ENCODE peak calls at places on chromosomes 2 and 18, in ten cellular contexts. One of them, this sample, is unnamed.

GRCh38 chr2:213251618-213252017 is 32.6 kb upstream of the SPAG16 start:
- DNase-seq in AG08396: peak
- DNase-seq in EH: peak
- DNase-seq in left lobe of liver: no peak
- DNase-seq in mammary epithelial cell: peak
- DNase-seq in left ventricle myocardium superior: no peak
- DNase-seq in occipital lobe: no peak
- DNase-seq in stimulated activated CD4-positive, alpha-beta T cell treated with anti-CD3 and anti-CD28 coated beads, Interleukin-2, amount 100 ng/mL, for 48 hours: no peak
- DNase-seq in T-helper 1 cell: no peak
- DNase-seq in trophoblast cell: peak
- DNase-seq in this sample: no peak

GRCh38 chr2:10417551-10418335 is 30.4 kb downstream of the ODC1 start:
- DNase-seq in AG08396: no peak
- DNase-seq in EH: no peak
- DNase-seq in left lobe of liver: no peak
- DNase-seq in mammary epithelial cell: no peak
- DNase-seq in left ventricle myocardium superior: no peak
- DNase-seq in occipital lobe: no peak
- DNase-seq in stimulated activated CD4-positive, alpha-beta T cell treated with anti-CD3 and anti-CD28 coated beads, Interleukin-2, amount 100 ng/mL, for 48 hours: no peak
- DNase-seq in T-helper 1 cell: no peak
- DNase-seq in trophoblast cell: peak
- DNase-seq in this sample: no peak

GRCh38 chr2:207133493-207133861 is 32.3 kb downstream of the KLF7 start:
- DNase-seq in AG08396: no peak
- DNase-seq in EH: no peak
- DNase-seq in left lobe of liver: no peak
- DNase-seq in mammary epithelial cell: no peak
- DNase-seq in left ventricle myocardium superior: peak
- DNase-seq in occipital lobe: no peak
- DNase-seq in stimulated activated CD4-positive, alpha-beta T cell treated with anti-CD3 and anti-CD28 coated beads, Interleukin-2, amount 100 ng/mL, for 48 hours: no peak
- DNase-seq in T-helper 1 cell: no peak
- DNase-seq in trophoblast cell: no peak
- DNase-seq in this sample: no peak

GRCh38 chr2:207683879-207684627 is 27.4 kb upstream of the CCNYL1 start:
- DNase-seq in AG08396: peak
- DNase-seq in EH: peak
- DNase-seq in left lobe of liver: no peak
- DNase-seq in mammary epithelial cell: peak
- DNase-seq in left ventricle myocardium superior: no peak
- DNase-seq in occipital lobe: no peak
- DNase-seq in stimulated activated CD4-positive, alpha-beta T cell treated with anti-CD3 and anti-CD28 coated beads, Interleukin-2, amount 100 ng/mL, for 48 hours: no peak
- DNase-seq in T-helper 1 cell: no peak
- DNase-seq in trophoblast cell: peak
- DNase-seq in this sample: peak

GRCh38 chr2:33069894-33070651 is 123.3 kb downstream of the LTBP1 start:
- DNase-seq in AG08396: peak
- DNase-seq in EH: peak
- DNase-seq in left lobe of liver: peak
- DNase-seq in mammary epithelial cell: peak
- DNase-seq in left ventricle myocardium superior: peak
- DNase-seq in occipital lobe: peak
- DNase-seq in stimulated activated CD4-positive, alpha-beta T cell treated with anti-CD3 and anti-CD28 coated beads, Interleukin-2, amount 100 ng/mL, for 48 hours: peak
- DNase-seq in T-helper 1 cell: no peak
- DNase-seq in trophoblast cell: peak
- DNase-seq in this sample: peak

GRCh38 chr2:207449673-207450072 is 80.1 kb upstream of the CREB1 start:
- DNase-seq in AG08396: no peak
- DNase-seq in EH: no peak
- DNase-seq in left lobe of liver: no peak
- DNase-seq in mammary epithelial cell: no peak
- DNase-seq in left ventricle myocardium superior: no peak
- DNase-seq in occipital lobe: no peak
- DNase-seq in stimulated activated CD4-positive, alpha-beta T cell treated with anti-CD3 and anti-CD28 coated beads, Interleukin-2, amount 100 ng/mL, for 48 hours: no peak
- DNase-seq in T-helper 1 cell: no peak
- DNase-seq in trophoblast cell: no peak
- DNase-seq in this sample: no peak

GRCh38 chr2:53209679-53210473 is 557.7 kb upstream of the CHAC2 start:
- DNase-seq in AG08396: no peak
- DNase-seq in EH: no peak
- DNase-seq in left lobe of liver: no peak
- DNase-seq in mammary epithelial cell: no peak
- DNase-seq in left ventricle myocardium superior: no peak
- DNase-seq in occipital lobe: no peak
- DNase-seq in stimulated activated CD4-positive, alpha-beta T cell treated with anti-CD3 and anti-CD28 coated beads, Interleukin-2, amount 100 ng/mL, for 48 hours: no peak
- DNase-seq in T-helper 1 cell: no peak
- DNase-seq in trophoblast cell: no peak
- DNase-seq in this sample: no peak

GRCh38 chr2:171420728-171421563 is 12.8 kb downstream of the METTL8 start:
- DNase-seq in AG08396: no peak
- DNase-seq in EH: no peak
- DNase-seq in left lobe of liver: no peak
- DNase-seq in mammary epithelial cell: no peak
- DNase-seq in left ventricle myocardium superior: no peak
- DNase-seq in occipital lobe: no peak
- DNase-seq in stimulated activated CD4-positive, alpha-beta T cell treated with anti-CD3 and anti-CD28 coated beads, Interleukin-2, amount 100 ng/mL, for 48 hours: no peak
- DNase-seq in T-helper 1 cell: no peak
- DNase-seq in trophoblast cell: no peak
- DNase-seq in this sample: no peak

GRCh38 chr2:240916571-240917008 is 10.5 kb downstream of the CROCC2 start:
- DNase-seq in AG08396: peak
- DNase-seq in EH: peak
- DNase-seq in left lobe of liver: no peak
- DNase-seq in mammary epithelial cell: no peak
- DNase-seq in left ventricle myocardium superior: peak
- DNase-seq in occipital lobe: no peak
- DNase-seq in stimulated activated CD4-positive, alpha-beta T cell treated with anti-CD3 and anti-CD28 coated beads, Interleukin-2, amount 100 ng/mL, for 48 hours: no peak
- DNase-seq in T-helper 1 cell: no peak
- DNase-seq in trophoblast cell: no peak
- DNase-seq in this sample: peak

GRCh38 chr18:26531600-26532150 is 16.7 kb downstream of the KCTD1 start:
- DNase-seq in AG08396: no peak
- DNase-seq in EH: no peak
- DNase-seq in left lobe of liver: no peak
- DNase-seq in mammary epithelial cell: no peak
- DNase-seq in left ventricle myocardium superior: no peak
- DNase-seq in occipital lobe: no peak
- DNase-seq in stimulated activated CD4-positive, alpha-beta T cell treated with anti-CD3 and anti-CD28 coated beads, Interleukin-2, amount 100 ng/mL, for 48 hours: no peak
- DNase-seq in T-helper 1 cell: no peak
- DNase-seq in trophoblast cell: no peak
- DNase-seq in this sample: no peak

GRCh38 chr18:59047321-59047991 is 92.2 kb upstream of the SEC11C start:
- DNase-seq in AG08396: no peak
- DNase-seq in EH: no peak
- DNase-seq in left lobe of liver: no peak
- DNase-seq in mammary epithelial cell: no peak
- DNase-seq in left ventricle myocardium superior: no peak
- DNase-seq in occipital lobe: no peak
- DNase-seq in stimulated activated CD4-positive, alpha-beta T cell treated with anti-CD3 and anti-CD28 coated beads, Interleukin-2, amount 100 ng/mL, for 48 hours: no peak
- DNase-seq in T-helper 1 cell: no peak
- DNase-seq in trophoblast cell: no peak
- DNase-seq in this sample: no peak

GRCh38 chr18:55018602-55019001 is 59.3 kb upstream of the CCDC68 start:
- DNase-seq in AG08396: peak
- DNase-seq in EH: peak
- DNase-seq in left lobe of liver: no peak
- DNase-seq in mammary epithelial cell: no peak
- DNase-seq in left ventricle myocardium superior: no peak
- DNase-seq in occipital lobe: no peak
- DNase-seq in stimulated activated CD4-positive, alpha-beta T cell treated with anti-CD3 and anti-CD28 coated beads, Interleukin-2, amount 100 ng/mL, for 48 hours: no peak
- DNase-seq in T-helper 1 cell: no peak
- DNase-seq in trophoblast cell: peak
- DNase-seq in this sample: no peak

GRCh38 chr18:62523631-62524442 is 1.0 kb downstream of the ZCCHC2 start:
- DNase-seq in AG08396: peak
- DNase-seq in EH: peak
- DNase-seq in left lobe of liver: peak
- DNase-seq in mammary epithelial cell: peak
- DNase-seq in left ventricle myocardium superior: peak
- DNase-seq in occipital lobe: no peak
- DNase-seq in stimulated activated CD4-positive, alpha-beta T cell treated with anti-CD3 and anti-CD28 coated beads, Interleukin-2, amount 100 ng/mL, for 48 hours: peak
- DNase-seq in T-helper 1 cell: peak
- DNase-seq in trophoblast cell: peak
- DNase-seq in this sample: peak

GRCh38 chr2:163670929-163671328 is 64.9 kb downstream of the FIGN start:
- DNase-seq in AG08396: no peak
- DNase-seq in EH: no peak
- DNase-seq in left lobe of liver: no peak
- DNase-seq in mammary epithelial cell: no peak
- DNase-seq in left ventricle myocardium superior: no peak
- DNase-seq in occipital lobe: no peak
- DNase-seq in stimulated activated CD4-positive, alpha-beta T cell treated with anti-CD3 and anti-CD28 coated beads, Interleukin-2, amount 100 ng/mL, for 48 hours: no peak
- DNase-seq in T-helper 1 cell: no peak
- DNase-seq in trophoblast cell: no peak
- DNase-seq in this sample: no peak

GRCh38 chr2:138922973-138923563 is 142.9 kb upstream of the NXPH2 start:
- DNase-seq in AG08396: no peak
- DNase-seq in EH: peak
- DNase-seq in left lobe of liver: no peak
- DNase-seq in mammary epithelial cell: peak
- DNase-seq in left ventricle myocardium superior: no peak
- DNase-seq in occipital lobe: no peak
- DNase-seq in stimulated activated CD4-positive, alpha-beta T cell treated with anti-CD3 and anti-CD28 coated beads, Interleukin-2, amount 100 ng/mL, for 48 hours: no peak
- DNase-seq in T-helper 1 cell: no peak
- DNase-seq in trophoblast cell: peak
- DNase-seq in this sample: no peak

GRCh38 chr2:200962821-200963128 is 685 bp downstream of the ORC2 start:
- DNase-seq in AG08396: no peak
- DNase-seq in EH: no peak
- DNase-seq in left lobe of liver: no peak
- DNase-seq in mammary epithelial cell: no peak
- DNase-seq in left ventricle myocardium superior: peak
- DNase-seq in occipital lobe: no peak
- DNase-seq in stimulated activated CD4-positive, alpha-beta T cell treated with anti-CD3 and anti-CD28 coated beads, Interleukin-2, amount 100 ng/mL, for 48 hours: no peak
- DNase-seq in T-helper 1 cell: no peak
- DNase-seq in trophoblast cell: no peak
- DNase-seq in this sample: no peak

GRCh38 chr2:95166065-95166763 is 605 bp downstream of the ZNF2 start:
- DNase-seq in AG08396: no peak
- DNase-seq in EH: no peak
- DNase-seq in left lobe of liver: no peak
- DNase-seq in mammary epithelial cell: no peak
- DNase-seq in left ventricle myocardium superior: no peak
- DNase-seq in occipital lobe: no peak
- DNase-seq in stimulated activated CD4-positive, alpha-beta T cell treated with anti-CD3 and anti-CD28 coated beads, Interleukin-2, amount 100 ng/mL, for 48 hours: no peak
- DNase-seq in T-helper 1 cell: no peak
- DNase-seq in trophoblast cell: no peak
- DNase-seq in this sample: no peak

GRCh38 chr2:20538308-20539132 is 91.6 kb downstream of the RHOB start:
- DNase-seq in AG08396: no peak
- DNase-seq in EH: no peak
- DNase-seq in left lobe of liver: peak
- DNase-seq in mammary epithelial cell: no peak
- DNase-seq in left ventricle myocardium superior: no peak
- DNase-seq in occipital lobe: no peak
- DNase-seq in stimulated activated CD4-positive, alpha-beta T cell treated with anti-CD3 and anti-CD28 coated beads, Interleukin-2, amount 100 ng/mL, for 48 hours: no peak
- DNase-seq in T-helper 1 cell: no peak
- DNase-seq in trophoblast cell: no peak
- DNase-seq in this sample: no peak

GRCh38 chr2:127479219-127479825 is 47.0 kb downstream of the IWS1 start:
- DNase-seq in AG08396: peak
- DNase-seq in EH: peak
- DNase-seq in left lobe of liver: no peak
- DNase-seq in mammary epithelial cell: peak
- DNase-seq in left ventricle myocardium superior: no peak
- DNase-seq in occipital lobe: no peak
- DNase-seq in stimulated activated CD4-positive, alpha-beta T cell treated with anti-CD3 and anti-CD28 coated beads, Interleukin-2, amount 100 ng/mL, for 48 hours: no peak
- DNase-seq in T-helper 1 cell: no peak
- DNase-seq in trophoblast cell: peak
- DNase-seq in this sample: no peak

GRCh38 chr2:45856391-45857055 is 205.0 kb downstream of the PRKCE start:
- DNase-seq in AG08396: no peak
- DNase-seq in EH: peak
- DNase-seq in left lobe of liver: no peak
- DNase-seq in mammary epithelial cell: no peak
- DNase-seq in left ventricle myocardium superior: no peak
- DNase-seq in occipital lobe: no peak
- DNase-seq in stimulated activated CD4-positive, alpha-beta T cell treated with anti-CD3 and anti-CD28 coated beads, Interleukin-2, amount 100 ng/mL, for 48 hours: no peak
- DNase-seq in T-helper 1 cell: no peak
- DNase-seq in trophoblast cell: no peak
- DNase-seq in this sample: no peak

GRCh38 chr2:17979707-17980106 is 101.2 kb downstream of the KCNS3 start:
- DNase-seq in AG08396: peak
- DNase-seq in EH: peak
- DNase-seq in left lobe of liver: no peak
- DNase-seq in mammary epithelial cell: no peak
- DNase-seq in left ventricle myocardium superior: no peak
- DNase-seq in occipital lobe: no peak
- DNase-seq in stimulated activated CD4-positive, alpha-beta T cell treated with anti-CD3 and anti-CD28 coated beads, Interleukin-2, amount 100 ng/mL, for 48 hours: no peak
- DNase-seq in T-helper 1 cell: no peak
- DNase-seq in trophoblast cell: no peak
- DNase-seq in this sample: no peak

This sample was measured in Calu3.